ENCODE peak calls at places on chromosome X, in ten cellular contexts. T is tibial artery, P is cardiac fibroblast, M is BE2C, J is esophagus squamous epithelium, Q is epithelial cell of esophagus, X is cardiac muscle cell, Z is fibroblast of lung, R is AG10803, V is fibroblast of pulmonary artery. A is an unnamed sample.

GRCh38 chrX:111102636-111103035 is 6.6 kb downstream of the PAK3 start:
- DNase-seq in Q (no peak), Z (no peak), V (no peak), M (no peak), X (no peak), R (no peak), P (no peak), T (no peak), J (no peak), A (no peak)

GRCh38 chrX:40095588-40096394 is 2.0 kb downstream of the BCOR start:
- DNase-seq in T (no peak), V (no peak), R (no peak), Z (no peak), Q (no peak), P (peak), J (no peak), X (no peak), M (no peak), A (no peak)

GRCh38 chrX:118062817-118063615 is 53.6 kb downstream of the KLHL13 start:
- DNase-seq in X (no peak), Z (no peak), R (no peak), Q (no peak), T (no peak), V (no peak), P (no peak), M (no peak), J (no peak), A (no peak)

GRCh38 chrX:85326234-85327059 is 53.0 kb downstream of the POF1B start:
- DNase-seq in Q (no peak), M (peak), V (no peak), R (no peak), T (no peak), Z (no peak), P (no peak), J (peak), X (no peak), A (no peak)

GRCh38 chrX:70196961-70197805 is 19.9 kb downstream of the DGAT2L6 start:
- DNase-seq in V (peak), T (peak), M (peak), R (peak), X (peak), P (peak), Z (peak), J (no peak), Q (peak), A (peak)

GRCh38 chrX:116726806-116727205 is 264.0 kb upstream of the CT83 start:
- DNase-seq in R (no peak), V (no peak), Z (no peak), T (no peak), P (no peak), X (no peak), M (no peak), Q (no peak), J (no peak), A (no peak)

GRCh38 chrX:41445171-41445570 is 2.0 kb upstream of the NYX start:
- DNase-seq in J (no peak), Q (no peak), R (no peak), T (no peak), V (no peak), Z (no peak), P (no peak), M (no peak), X (no peak), A (no peak)

GRCh38 chrX:41703574-41704029 is 14.8 kb downstream of the GPR34 start:
- DNase-seq in X (no peak), J (no peak), T (no peak), R (no peak), V (no peak), Z (no peak), P (no peak), M (no peak), Q (no peak), A (no peak)

GRCh38 chrX:154459843-154460242 is 1.8 kb downstream of the PLXNA3 start:
- DNase-seq in X (no peak), M (peak), T (no peak), Q (no peak), Z (no peak), V (no peak), J (no peak), R (no peak), P (no peak), A (no peak)

GRCh38 chrX:7170903-7171302 is 22.9 kb upstream of the PUDP start:
- DNase-seq in J (no peak), Q (peak), V (peak), P (peak), R (no peak), X (peak), M (peak), Z (no peak), T (no peak), A (no peak)

GRCh38 chrX:34659575-34659974 is 2.5 kb upstream of the TMEM47 start:
- DNase-seq in T (no peak), Q (no peak), J (no peak), P (no peak), M (no peak), X (no peak), V (no peak), R (no peak), Z (no peak), A (no peak)

GRCh38 chrX:29869837-29870236 is 345.5 kb upstream of the MAGEB2 start:
- DNase-seq in M (no peak), T (no peak), P (no peak), Q (no peak), Z (no peak), X (no peak), R (no peak), J (no peak), V (no peak), A (no peak)

GRCh38 chrX:42485621-42486020 is 292.3 kb downstream of the PPP1R2C start:
- DNase-seq in M (no peak), Z (peak), P (no peak), X (no peak), V (peak), Q (peak), R (peak), J (no peak), T (no peak), A (peak)

GRCh38 chrX:42538405-42538804 is 239.6 kb downstream of the PPP1R2C start:
- DNase-seq in J (no peak), M (no peak), V (no peak), T (no peak), X (no peak), Q (no peak), Z (no peak), P (no peak), R (no peak), A (no peak)

GRCh38 chrX:37746268-37746931 is 33.5 kb upstream of the CYBB start:
- DNase-seq in R (no peak), T (no peak), M (no peak), X (no peak), Q (peak), V (no peak), Z (peak), J (no peak), P (no peak), A (no peak)

GRCh38 chrX:115047181-115047580 is 29.8 kb upstream of the IL13RA2 start:
- DNase-seq in Z (peak), P (no peak), T (no peak), Q (no peak), M (no peak), V (no peak), R (peak), J (no peak), X (no peak), A (peak)

GRCh38 chrX:130173190-130173895 is 1.6 kb downstream of the RAB33A start:
- DNase-seq in V (peak), J (no peak), T (peak), P (peak), M (no peak), R (peak), X (no peak), Q (peak), Z (peak), A (no peak)

GRCh38 chrX:18927558-18927957 is 56.4 kb downstream of the PHKA2 start:
- DNase-seq in T (no peak), X (no peak), J (no peak), R (no peak), Z (no peak), P (no peak), M (no peak), V (no peak), Q (no peak), A (no peak)

GRCh38 chrX:6738518-6739470 is 203.9 kb upstream of the VCX3A start:
- DNase-seq in R (no peak), X (no peak), M (no peak), T (no peak), V (no peak), J (no peak), P (no peak), Z (no peak), Q (no peak), A (no peak)

GRCh38 chrX:134371133-134371532 is 88.8 kb upstream of the HPRT1 start:
- DNase-seq in V (no peak), Z (no peak), Q (peak), P (no peak), J (no peak), T (no peak), X (peak), M (peak), R (no peak), A (no peak)

GRCh38 chrX:71650333-71650969 is 16.9 kb upstream of the LOC101059915 start:
- DNase-seq in R (no peak), Q (no peak), X (peak), J (no peak), V (no peak), M (no peak), Z (no peak), T (no peak), P (no peak), A (no peak)

GRCh38 chrX:68660746-68661145 is 13.3 kb downstream of the STARD8 start:
- DNase-seq in Z (no peak), J (no peak), P (no peak), V (no peak), M (no peak), X (no peak), Q (no peak), T (no peak), R (no peak), A (no peak)

GRCh38 chrX:24982306-24982965 is 33.3 kb downstream of the ARX start:
- DNase-seq in M (no peak), J (no peak), T (no peak), Q (no peak), R (peak), P (no peak), X (no peak), V (peak), Z (no peak), A (no peak)

GRCh38 chrX:107978707-107979307 is 3.4 kb downstream of the TEX13B start:
- DNase-seq in M (no peak), T (no peak), Q (peak), J (no peak), R (peak), V (peak), Z (peak), X (peak), P (peak), A (no peak)
- H3K4me3 ChIP-seq in M (no peak), T (no peak), Q (no peak), J (no peak), R (no peak), V (no peak), Z (no peak), X (no peak), P (no peak), A (no peak)

GRCh38 chrX:149881081-149881711 is at the start of gene MAGEA8:
- DNase-seq in T (no peak), X (no peak), Z (no peak), V (no peak), J (no peak), Q (no peak), M (peak), R (no peak), P (no peak), A (no peak)
- TF ChIP-seq CTCF in T (no peak), X (no peak), Z (no peak), V (no peak), J (no peak), Q (no peak), M (peak), R (no peak), P (peak), A (no peak)

GRCh38 chrX:125420809-125421208 is 101.1 kb downstream of the TEX13C start:
- DNase-seq in T (no peak), M (no peak), P (no peak), Q (no peak), X (no peak), Z (no peak), V (no peak), R (no peak), J (no peak), A (no peak)
- H3K4me3 ChIP-seq in T (no peak), M (no peak), P (no peak), Q (no peak), X (no peak), Z (no peak), V (no peak), R (no peak), J (no peak), A (no peak)

DNA sequence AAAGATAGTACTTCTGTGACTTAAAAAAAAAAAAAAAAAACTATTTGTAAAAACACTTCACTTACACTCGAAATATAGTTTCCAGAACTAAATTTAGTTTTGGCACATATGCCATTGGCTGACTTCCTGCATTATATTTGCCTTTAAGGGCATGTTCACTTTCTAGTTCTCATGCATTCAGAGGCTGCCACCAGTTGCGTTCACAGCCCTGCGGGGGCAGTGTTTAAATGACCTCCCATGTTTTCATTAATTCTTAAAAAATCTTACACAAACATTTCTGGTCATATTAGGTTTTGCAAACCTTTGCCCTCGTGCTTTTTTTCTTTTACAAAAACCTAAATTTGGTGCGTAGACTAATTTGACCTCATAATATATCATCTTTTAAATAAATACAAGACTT is 12.5 kb upstream of the ARHGAP6 start:
- DNase-seq in T (no peak), X (peak), M (no peak), J (no peak), Q (no peak), R (no peak), V (no peak), Z (no peak), P (no peak), A (no peak)
- TF ChIP-seq CTCF in T (peak), X (peak), M (peak), J (no peak), Q (peak), R (peak), V (peak), Z (peak), P (peak), A (peak)

DNA sequence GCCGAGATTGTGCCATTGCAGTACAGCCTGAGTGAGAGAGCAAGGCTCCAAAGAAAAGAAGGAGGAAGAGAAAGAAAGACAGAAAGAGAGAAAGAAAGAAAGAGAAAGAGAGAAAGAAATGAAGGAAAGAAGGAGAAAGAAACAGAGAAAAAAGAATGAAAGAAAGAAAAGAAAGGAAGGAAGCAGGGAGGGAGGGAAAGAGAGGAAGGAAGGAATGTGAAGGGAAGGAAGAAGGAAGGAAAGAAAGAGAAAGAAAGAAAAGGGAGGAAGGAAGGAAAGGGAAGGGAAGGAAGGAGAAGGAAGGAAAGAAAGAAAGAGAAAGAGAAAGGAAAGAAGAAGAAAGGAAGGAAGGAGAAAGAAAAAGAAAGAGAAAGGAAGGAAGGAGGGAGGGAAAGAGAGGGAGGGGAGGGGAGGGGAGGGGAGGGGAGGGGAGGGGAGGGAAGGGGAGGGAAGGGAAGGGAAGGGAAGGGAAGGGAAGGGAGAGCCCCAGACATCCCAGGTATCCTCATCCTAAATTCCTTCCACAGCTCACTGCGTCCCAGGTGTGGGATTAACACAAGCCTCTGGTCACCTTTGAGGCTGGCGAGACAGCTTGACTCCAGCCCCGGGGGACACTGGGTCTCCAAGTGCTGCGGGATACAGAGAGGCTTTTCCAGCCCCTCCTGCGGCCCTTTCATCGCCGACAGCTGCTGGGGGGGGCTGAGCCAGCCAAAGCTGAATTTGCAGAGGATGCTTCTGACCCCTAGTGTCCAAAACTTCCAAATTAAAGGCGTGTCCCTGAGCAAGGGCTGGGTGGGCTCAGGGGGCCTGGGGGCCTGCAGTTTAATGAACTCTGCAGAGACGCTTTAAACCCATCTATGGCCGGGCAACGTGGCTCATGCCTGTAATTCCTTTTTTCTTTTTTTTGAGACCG is 24.2 kb upstream of the CSF2RA start:
- DNase-seq in M (no peak), J (no peak), T (no peak), P (no peak), V (no peak), Q (no peak), R (no peak), X (peak), Z (no peak), A (no peak)
- H3K4me3 ChIP-seq in M (no peak), J (no peak), T (no peak), P (no peak), V (no peak), Q (no peak), R (no peak), X (no peak), Z (no peak), A (no peak)

DNA sequence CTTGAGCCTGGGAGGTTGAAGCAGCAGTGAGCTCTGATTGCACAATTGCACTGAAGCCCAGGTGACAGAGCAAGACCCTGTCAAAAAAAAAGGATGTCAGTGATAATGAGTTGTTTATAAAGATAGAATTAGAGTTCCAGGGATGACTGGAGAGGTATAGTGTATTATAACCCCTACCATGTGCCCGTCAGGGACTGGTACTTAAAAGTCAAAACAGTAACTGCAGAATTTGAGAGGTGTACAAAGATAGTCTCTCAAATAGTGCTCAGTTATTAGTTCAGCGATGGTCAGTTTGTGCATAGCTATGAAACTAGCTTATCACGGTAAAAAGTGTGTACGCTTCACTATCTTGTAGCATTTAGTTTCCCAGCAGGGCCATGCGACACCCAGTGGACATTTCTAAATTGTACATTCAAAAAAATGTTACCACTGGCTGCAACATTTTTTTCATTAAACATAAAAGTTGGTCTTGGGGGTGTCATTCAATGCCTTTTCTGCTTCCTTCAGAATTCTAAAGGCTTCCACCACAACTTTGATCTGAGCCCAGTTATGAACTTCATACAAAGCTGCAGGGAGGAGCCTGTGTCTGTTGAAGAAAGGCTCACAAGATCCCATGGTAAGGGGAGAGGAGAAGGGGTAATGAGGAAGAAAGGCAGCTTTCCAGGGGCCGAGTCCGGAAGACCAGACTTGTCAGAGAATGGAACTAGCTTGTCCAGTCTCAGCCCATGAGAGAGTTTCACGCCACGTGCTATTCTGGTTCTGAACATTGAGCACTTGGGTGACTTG is 9.2 kb upstream of the GYG2 start:
- DNase-seq in J (no peak), Q (peak), P (peak), R (peak), M (no peak), Z (no peak), T (no peak), X (peak), V (peak), A (no peak)
- TF ChIP-seq CTCF in J (peak), Q (peak), P (peak), R (peak), M (peak), Z (peak), T (peak), X (peak), V (peak), A (peak)

A was measured in epithelial cell of proximal tubule.